ENCODE peak calls at places on chromosomes 3 and 15, in eight cellular contexts. One of them, this sample, is unnamed.

GRCh38 chr15:73052679-73053397 is 575 bp downstream of the NEO1 start:
- DNase-seq in hepatic stellate cell: peak
- DNase-seq in stimulated activated CD4-positive, alpha-beta T cell treated with anti-CD3 and anti-CD28 coated beads, Interleukin-1b, Interleukin-23, amount 100 ng/mL, for 4 hours: peak
- DNase-seq in GF-D8: no peak
- DNase-seq in ureter: peak
- DNase-seq in OCI-LY7: peak
- DNase-seq in NCI-H187 treated with DMSO at 0.1 percent for 48 hours: no peak
- DNase-seq in T1000: peak
- DNase-seq in this sample: peak

GRCh38 chr15:62482715-62483429 is 317.8 kb upstream of the C2CD4B start:
- DNase-seq in T1000: no peak
- DNase-seq in ureter: no peak
- DNase-seq in stimulated activated CD4-positive, alpha-beta T cell treated with anti-CD3 and anti-CD28 coated beads, Interleukin-1b, Interleukin-23, amount 100 ng/mL, for 4 hours: no peak
- DNase-seq in OCI-LY7: peak
- DNase-seq in GF-D8: no peak
- DNase-seq in hepatic stellate cell: no peak
- DNase-seq in NCI-H187 treated with DMSO at 0.1 percent for 48 hours: no peak
- DNase-seq in this sample: peak

GRCh38 chr3:12420393-12420792 is 63.9 kb upstream of the TSEN2 start:
- DNase-seq in GF-D8: no peak
- DNase-seq in T1000: no peak
- DNase-seq in NCI-H187 treated with DMSO at 0.1 percent for 48 hours: no peak
- DNase-seq in stimulated activated CD4-positive, alpha-beta T cell treated with anti-CD3 and anti-CD28 coated beads, Interleukin-1b, Interleukin-23, amount 100 ng/mL, for 4 hours: no peak
- DNase-seq in hepatic stellate cell: no peak
- DNase-seq in OCI-LY7: no peak
- DNase-seq in ureter: no peak
- DNase-seq in this sample: no peak

GRCh38 chr3:186998937-186999368 is 68.6 kb downstream of the ST6GAL1 start:
- DNase-seq in GF-D8: no peak
- DNase-seq in hepatic stellate cell: no peak
- DNase-seq in NCI-H187 treated with DMSO at 0.1 percent for 48 hours: no peak
- DNase-seq in stimulated activated CD4-positive, alpha-beta T cell treated with anti-CD3 and anti-CD28 coated beads, Interleukin-1b, Interleukin-23, amount 100 ng/mL, for 4 hours: no peak
- DNase-seq in OCI-LY7: peak
- DNase-seq in T1000: no peak
- DNase-seq in ureter: no peak
- DNase-seq in this sample: no peak

GRCh38 chr15:34365073-34365825 is 1.7 kb downstream of the LPCAT4 start:
- DNase-seq in GF-D8: no peak
- DNase-seq in T1000: no peak
- DNase-seq in stimulated activated CD4-positive, alpha-beta T cell treated with anti-CD3 and anti-CD28 coated beads, Interleukin-1b, Interleukin-23, amount 100 ng/mL, for 4 hours: no peak
- DNase-seq in hepatic stellate cell: no peak
- DNase-seq in ureter: no peak
- DNase-seq in NCI-H187 treated with DMSO at 0.1 percent for 48 hours: no peak
- DNase-seq in OCI-LY7: no peak
- DNase-seq in this sample: peak

GRCh38 chr3:51706021-51706485 is 815 bp upstream of the GRM2 start:
- DNase-seq in NCI-H187 treated with DMSO at 0.1 percent for 48 hours: no peak
- DNase-seq in OCI-LY7: no peak
- DNase-seq in GF-D8: no peak
- DNase-seq in T1000: no peak
- DNase-seq in hepatic stellate cell: no peak
- DNase-seq in stimulated activated CD4-positive, alpha-beta T cell treated with anti-CD3 and anti-CD28 coated beads, Interleukin-1b, Interleukin-23, amount 100 ng/mL, for 4 hours: no peak
- DNase-seq in ureter: no peak
- DNase-seq in this sample: no peak

GRCh38 chr15:62618432-62618831 is 424.1 kb upstream of the TPM1 start:
- DNase-seq in T1000: peak
- DNase-seq in NCI-H187 treated with DMSO at 0.1 percent for 48 hours: no peak
- DNase-seq in stimulated activated CD4-positive, alpha-beta T cell treated with anti-CD3 and anti-CD28 coated beads, Interleukin-1b, Interleukin-23, amount 100 ng/mL, for 4 hours: no peak
- DNase-seq in hepatic stellate cell: peak
- DNase-seq in OCI-LY7: no peak
- DNase-seq in ureter: no peak
- DNase-seq in GF-D8: no peak
- DNase-seq in this sample: no peak

GRCh38 chr15:74937602-74938371 is at the start of gene COX5A:
- DNase-seq in T1000: peak
- DNase-seq in ureter: peak
- DNase-seq in NCI-H187 treated with DMSO at 0.1 percent for 48 hours: peak
- DNase-seq in stimulated activated CD4-positive, alpha-beta T cell treated with anti-CD3 and anti-CD28 coated beads, Interleukin-1b, Interleukin-23, amount 100 ng/mL, for 4 hours: peak
- DNase-seq in OCI-LY7: peak
- DNase-seq in GF-D8: peak
- DNase-seq in hepatic stellate cell: peak
- DNase-seq in this sample: peak

GRCh38 chr3:23203651-23204111 is 554 bp downstream of the UBE2E2 start:
- DNase-seq in GF-D8: no peak
- DNase-seq in NCI-H187 treated with DMSO at 0.1 percent for 48 hours: no peak
- DNase-seq in OCI-LY7: peak
- DNase-seq in ureter: peak
- DNase-seq in stimulated activated CD4-positive, alpha-beta T cell treated with anti-CD3 and anti-CD28 coated beads, Interleukin-1b, Interleukin-23, amount 100 ng/mL, for 4 hours: peak
- DNase-seq in hepatic stellate cell: peak
- DNase-seq in T1000: no peak
- DNase-seq in this sample: peak

GRCh38 chr3:9340450-9341009 is 22.3 kb upstream of the THUMPD3 start:
- DNase-seq in NCI-H187 treated with DMSO at 0.1 percent for 48 hours: no peak
- DNase-seq in GF-D8: no peak
- DNase-seq in hepatic stellate cell: peak
- DNase-seq in OCI-LY7: no peak
- DNase-seq in T1000: peak
- DNase-seq in stimulated activated CD4-positive, alpha-beta T cell treated with anti-CD3 and anti-CD28 coated beads, Interleukin-1b, Interleukin-23, amount 100 ng/mL, for 4 hours: no peak
- DNase-seq in ureter: no peak
- DNase-seq in this sample: no peak

This sample was measured in CD4-positive, CD25-positive, alpha-beta regulatory T cell.